ENCODE peak calls at places on chromosome 16, in seven cellular contexts. One of them, this sample, is unnamed.

GRCh38 chr16:77974883-77975282 is 47.5 kb upstream of the CLEC3A start:
- DNase-seq in H1: peak
- DNase-seq in HCT116: no peak
- DNase-seq in HEK293T: peak
- DNase-seq in GM12878: no peak
- DNase-seq in K562: no peak
- DNase-seq in WTC11: peak
- DNase-seq in this sample: no peak

GRCh38 chr16:72818286-72818845 is 229.6 kb downstream of the ZFHX3 start:
- DNase-seq in H1: peak
- DNase-seq in HCT116: no peak
- DNase-seq in HEK293T: no peak
- DNase-seq in GM12878: no peak
- DNase-seq in K562: no peak
- DNase-seq in WTC11: peak
- DNase-seq in this sample: no peak

GRCh38 chr16:20517149-20517548 is 59.0 kb downstream of the ACSM2B start:
- DNase-seq in H1: no peak
- DNase-seq in HCT116: no peak
- DNase-seq in HEK293T: no peak
- DNase-seq in GM12878: no peak
- DNase-seq in K562: no peak
- DNase-seq in WTC11: no peak
- DNase-seq in this sample: no peak

GRCh38 chr16:21158208-21159110 is at the start of gene LDAF1:
- DNase-seq in H1: peak
- DNase-seq in HCT116: peak
- DNase-seq in HEK293T: peak
- DNase-seq in GM12878: no peak
- DNase-seq in K562: peak
- DNase-seq in WTC11: peak
- DNase-seq in this sample: peak

GRCh38 chr16:73753931-73754330 is 542.7 kb upstream of the PSMD7 start:
- DNase-seq in H1: no peak
- DNase-seq in HCT116: no peak
- DNase-seq in HEK293T: no peak
- DNase-seq in GM12878: no peak
- DNase-seq in K562: no peak
- DNase-seq in WTC11: no peak
- DNase-seq in this sample: no peak

GRCh38 chr16:85891776-85892166 is 7.2 kb upstream of the IRF8 start:
- DNase-seq in H1: no peak
- DNase-seq in HCT116: no peak
- DNase-seq in HEK293T: no peak
- DNase-seq in GM12878: no peak
- DNase-seq in K562: no peak
- DNase-seq in WTC11: no peak
- DNase-seq in this sample: no peak

GRCh38 chr16:11327277-11328171 is 17.7 kb upstream of the RMI2 start:
- DNase-seq in H1: no peak
- DNase-seq in HCT116: no peak
- DNase-seq in HEK293T: no peak
- DNase-seq in GM12878: peak
- DNase-seq in K562: no peak
- DNase-seq in WTC11: no peak
- DNase-seq in this sample: no peak

GRCh38 chr16:10088380-10088793 is 93.8 kb downstream of the GRIN2A start:
- DNase-seq in H1: no peak
- DNase-seq in HCT116: no peak
- DNase-seq in HEK293T: no peak
- DNase-seq in GM12878: no peak
- DNase-seq in K562: no peak
- DNase-seq in WTC11: no peak
- DNase-seq in this sample: no peak

GRCh38 chr16:80931661-80931984 is 75.1 kb downstream of the CMC2 start:
- DNase-seq in H1: no peak
- DNase-seq in HCT116: no peak
- DNase-seq in HEK293T: no peak
- DNase-seq in GM12878: no peak
- DNase-seq in K562: no peak
- DNase-seq in WTC11: no peak
- DNase-seq in this sample: no peak

GRCh38 chr16:29926675-29927522 is 873 bp upstream of the KCTD13 start:
- DNase-seq in H1: peak
- DNase-seq in HCT116: no peak
- DNase-seq in HEK293T: peak
- DNase-seq in GM12878: no peak
- DNase-seq in K562: peak
- DNase-seq in WTC11: no peak
- DNase-seq in this sample: peak

GRCh38 chr16:73202176-73202729 is 154.3 kb upstream of the ZFHX3 start:
- DNase-seq in H1: no peak
- DNase-seq in HCT116: no peak
- DNase-seq in HEK293T: no peak
- DNase-seq in GM12878: no peak
- DNase-seq in K562: no peak
- DNase-seq in WTC11: no peak
- DNase-seq in this sample: peak

GRCh38 chr16:5032748-5033167 is 977 bp downstream of the NAGPA start:
- DNase-seq in H1: no peak
- DNase-seq in HCT116: no peak
- DNase-seq in HEK293T: no peak
- DNase-seq in GM12878: no peak
- DNase-seq in K562: no peak
- DNase-seq in WTC11: no peak
- DNase-seq in this sample: peak

GRCh38 chr16:60682219-60682618 is 1354.0 kb downstream of the CDH8 start:
- DNase-seq in H1: no peak
- DNase-seq in HCT116: no peak
- DNase-seq in HEK293T: no peak
- DNase-seq in GM12878: no peak
- DNase-seq in K562: no peak
- DNase-seq in WTC11: no peak
- DNase-seq in this sample: no peak

GRCh38 chr16:17437142-17437720 is 33.5 kb downstream of the XYLT1 start:
- DNase-seq in H1: no peak
- DNase-seq in HCT116: no peak
- DNase-seq in HEK293T: no peak
- DNase-seq in GM12878: no peak
- DNase-seq in K562: no peak
- DNase-seq in WTC11: no peak
- DNase-seq in this sample: no peak

GRCh38 chr16:50718761-50719400 is 23.0 kb upstream of the CYLD start:
- DNase-seq in H1: no peak
- DNase-seq in HCT116: no peak
- DNase-seq in HEK293T: no peak
- DNase-seq in GM12878: no peak
- DNase-seq in K562: no peak
- DNase-seq in WTC11: no peak
- DNase-seq in this sample: no peak
- TF ChIP-seq SP1 in H1: no peak
- TF ChIP-seq SP1 in HCT116: no peak
- TF ChIP-seq SP1 in HEK293T: no peak
- TF ChIP-seq SP1 in GM12878: no peak
- TF ChIP-seq SP1 in K562: no peak
- TF ChIP-seq SP1 in WTC11: no peak
- TF ChIP-seq SP1 in this sample: no peak

GRCh38 chr16:27222499-27223225 is 19.3 kb downstream of the KDM8 start:
- DNase-seq in H1: no peak
- DNase-seq in HCT116: no peak
- DNase-seq in HEK293T: no peak
- DNase-seq in GM12878: no peak
- DNase-seq in K562: no peak
- DNase-seq in WTC11: no peak
- DNase-seq in this sample: no peak
- TF ChIP-seq SP1 in H1: no peak
- TF ChIP-seq SP1 in HCT116: no peak
- TF ChIP-seq SP1 in HEK293T: no peak
- TF ChIP-seq SP1 in GM12878: no peak
- TF ChIP-seq SP1 in K562: no peak
- TF ChIP-seq SP1 in WTC11: no peak
- TF ChIP-seq SP1 in this sample: no peak

DNA sequence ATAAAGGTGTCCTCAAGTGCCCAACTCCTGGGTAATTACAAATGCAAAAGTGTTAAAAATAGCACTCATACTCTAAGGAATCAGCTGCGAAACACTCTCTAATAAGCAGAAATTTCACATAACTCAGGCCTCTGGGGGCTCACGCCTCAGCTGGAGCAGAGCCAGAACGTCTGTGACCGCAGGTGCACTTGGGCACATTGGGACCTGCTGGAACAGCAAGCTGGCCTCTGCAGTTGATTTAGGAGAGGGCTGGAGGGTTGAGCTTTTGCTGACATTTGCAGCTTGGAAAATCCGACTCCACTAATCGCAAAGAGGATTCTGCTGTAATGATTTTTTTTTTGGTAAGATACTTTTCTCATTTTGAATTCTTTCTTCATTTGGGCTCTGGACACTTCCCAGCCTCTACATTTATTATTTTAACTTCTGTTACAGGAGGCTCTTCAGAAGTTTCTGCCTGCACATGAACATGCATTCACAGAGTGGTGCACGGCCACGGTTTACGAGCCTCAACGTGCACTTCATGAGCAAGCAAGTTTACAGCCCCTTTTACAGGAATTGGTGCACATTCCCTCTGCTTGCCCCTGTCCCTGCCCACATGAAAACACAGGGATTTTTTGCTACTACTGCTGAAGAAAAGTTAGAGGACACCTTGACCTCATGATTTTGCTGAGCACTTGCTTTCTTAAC is 4.1 kb upstream of the SNTB2 start:
- DNase-seq in H1: no peak
- DNase-seq in HCT116: no peak
- DNase-seq in HEK293T: peak
- DNase-seq in GM12878: no peak
- DNase-seq in K562: no peak
- DNase-seq in WTC11: no peak
- DNase-seq in this sample: no peak
- TF ChIP-seq SP1 in H1: no peak
- TF ChIP-seq SP1 in HCT116: no peak
- TF ChIP-seq SP1 in HEK293T: no peak
- TF ChIP-seq SP1 in GM12878: no peak
- TF ChIP-seq SP1 in K562: no peak
- TF ChIP-seq SP1 in WTC11: no peak
- TF ChIP-seq SP1 in this sample: no peak

DNA sequence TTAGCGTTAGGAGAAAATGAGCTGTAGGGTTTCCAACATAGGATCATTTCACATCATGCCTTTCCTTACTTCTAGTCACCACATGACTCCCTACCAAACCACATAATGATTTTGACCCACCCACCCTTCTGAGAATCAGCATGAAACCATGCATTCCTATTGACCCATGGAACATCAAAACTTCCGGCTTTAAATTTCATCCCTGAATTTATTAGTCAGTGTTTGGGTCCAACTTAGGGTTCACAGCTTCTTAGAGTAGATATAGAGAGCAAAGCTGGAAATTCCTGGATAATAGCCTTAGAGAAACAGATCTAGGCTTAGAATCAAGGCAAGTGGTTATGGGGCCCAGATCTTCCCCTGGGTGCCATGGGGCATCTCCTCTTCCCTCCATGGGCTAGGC is 162.6 kb downstream of the TOX3 start:
- DNase-seq in H1: no peak
- DNase-seq in HCT116: no peak
- DNase-seq in HEK293T: no peak
- DNase-seq in GM12878: no peak
- DNase-seq in K562: no peak
- DNase-seq in WTC11: no peak
- DNase-seq in this sample: peak
- TF ChIP-seq SP1 in H1: no peak
- TF ChIP-seq SP1 in HCT116: no peak
- TF ChIP-seq SP1 in HEK293T: no peak
- TF ChIP-seq SP1 in GM12878: no peak
- TF ChIP-seq SP1 in K562: no peak
- TF ChIP-seq SP1 in WTC11: no peak
- TF ChIP-seq SP1 in this sample: no peak

DNA sequence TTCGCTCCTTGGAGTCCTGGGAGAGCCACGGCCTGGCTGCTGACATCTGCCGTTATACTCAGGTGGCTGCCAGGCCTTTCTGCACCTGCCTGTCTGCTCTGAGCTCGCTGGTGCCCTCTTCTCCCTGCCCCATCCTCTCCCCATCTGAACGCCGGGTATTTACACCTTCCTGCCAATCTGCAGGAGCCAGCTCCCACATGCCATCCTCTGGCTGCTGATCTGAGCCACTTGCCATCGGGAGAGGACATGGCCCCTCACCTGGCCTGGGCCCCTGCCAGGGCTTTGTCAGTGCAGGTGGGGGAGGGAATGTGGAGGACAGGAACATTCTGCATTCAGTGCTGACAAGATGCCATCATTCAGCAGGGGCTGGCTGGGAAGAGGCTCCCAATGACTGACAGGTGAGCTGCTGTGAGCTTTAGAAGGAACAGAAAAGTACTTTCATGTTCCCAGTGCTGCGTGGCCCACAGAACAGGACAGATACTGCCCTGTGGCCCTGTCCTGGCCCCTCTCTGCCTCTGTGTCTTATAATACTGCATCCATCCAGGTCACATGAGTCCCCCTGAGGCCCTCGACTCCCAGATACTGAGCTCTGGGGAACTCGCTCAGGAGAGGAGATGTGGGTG is 96.3 kb upstream of the ZNF469 start:
- DNase-seq in H1: no peak
- DNase-seq in HCT116: no peak
- DNase-seq in HEK293T: no peak
- DNase-seq in GM12878: no peak
- DNase-seq in K562: no peak
- DNase-seq in WTC11: no peak
- DNase-seq in this sample: no peak
- TF ChIP-seq SP1 in H1: no peak
- TF ChIP-seq SP1 in HCT116: no peak
- TF ChIP-seq SP1 in HEK293T: no peak
- TF ChIP-seq SP1 in GM12878: no peak
- TF ChIP-seq SP1 in K562: no peak
- TF ChIP-seq SP1 in WTC11: no peak
- TF ChIP-seq SP1 in this sample: no peak

DNA sequence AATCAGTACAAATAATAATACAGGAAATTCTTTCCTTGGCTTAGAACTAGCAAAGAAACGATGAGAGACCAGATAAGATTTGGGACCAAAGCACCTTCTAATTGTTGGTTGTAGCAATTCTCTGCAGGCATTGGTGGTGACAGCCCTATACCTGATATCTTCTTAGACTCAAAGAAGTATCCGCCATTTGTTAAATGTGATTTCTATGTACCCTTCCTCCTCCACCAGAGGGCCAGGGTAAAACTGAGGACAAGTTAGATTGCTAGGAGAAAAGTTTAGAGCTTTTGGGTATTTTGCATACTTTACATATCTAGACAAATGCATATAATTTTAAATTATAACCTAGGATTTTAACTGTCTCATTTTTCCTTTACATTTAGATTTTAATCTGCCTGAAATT is 304.3 kb downstream of the HS3ST4 start:
- DNase-seq in H1: no peak
- DNase-seq in HCT116: no peak
- DNase-seq in HEK293T: no peak
- DNase-seq in GM12878: no peak
- DNase-seq in K562: peak
- DNase-seq in WTC11: no peak
- DNase-seq in this sample: no peak
- TF ChIP-seq SP1 in H1: no peak
- TF ChIP-seq SP1 in HCT116: no peak
- TF ChIP-seq SP1 in HEK293T: no peak
- TF ChIP-seq SP1 in GM12878: no peak
- TF ChIP-seq SP1 in K562: no peak
- TF ChIP-seq SP1 in WTC11: no peak
- TF ChIP-seq SP1 in this sample: no peak

GRCh38 chr16:83136924-83137323 is 510.2 kb downstream of the CDH13 start:
- DNase-seq in H1: no peak
- DNase-seq in HCT116: no peak
- DNase-seq in HEK293T: no peak
- DNase-seq in GM12878: no peak
- DNase-seq in K562: no peak
- DNase-seq in WTC11: no peak
- DNase-seq in this sample: no peak
- TF ChIP-seq SP1 in H1: no peak
- TF ChIP-seq SP1 in HCT116: no peak
- TF ChIP-seq SP1 in HEK293T: no peak
- TF ChIP-seq SP1 in GM12878: no peak
- TF ChIP-seq SP1 in K562: no peak
- TF ChIP-seq SP1 in WTC11: no peak
- TF ChIP-seq SP1 in this sample: no peak